ENCODE peak calls at places on chromosomes 2 and 18, in nine cellular contexts. One of them, this sample, is unnamed.

GRCh38 chr2:96930351-96931015 is 55.9 kb downstream of the FAM178B start:
- DNase-seq in HepG2: no peak
- DNase-seq in A549: no peak
- DNase-seq in HCT116: no peak
- DNase-seq in ovary: no peak
- DNase-seq in suprapubic skin: no peak
- DNase-seq in sigmoid colon: no peak
- DNase-seq in heart left ventricle: no peak
- DNase-seq in thyroid gland: no peak
- DNase-seq in this sample: no peak

GRCh38 chr2:143841935-143842334 is 678.0 kb downstream of the ZEB2 start:
- DNase-seq in HepG2: no peak
- DNase-seq in A549: peak; percentile 4
- DNase-seq in HCT116: no peak
- DNase-seq in ovary: no peak
- DNase-seq in suprapubic skin: no peak
- DNase-seq in sigmoid colon: no peak
- DNase-seq in heart left ventricle: no peak
- DNase-seq in thyroid gland: no peak
- DNase-seq in this sample: no peak

GRCh38 chr18:75218524-75218923 is 7.9 kb downstream of the TSHZ1 start:
- DNase-seq in HepG2: no peak
- DNase-seq in A549: no peak
- DNase-seq in HCT116: no peak
- DNase-seq in ovary: no peak
- DNase-seq in suprapubic skin: no peak
- DNase-seq in sigmoid colon: no peak
- DNase-seq in heart left ventricle: no peak
- DNase-seq in thyroid gland: no peak
- DNase-seq in this sample: no peak

GRCh38 chr18:10057808-10058791 is 144.3 kb downstream of the VAPA start:
- DNase-seq in HepG2: no peak
- DNase-seq in A549: peak; percentile 2
- DNase-seq in HCT116: no peak
- DNase-seq in ovary: no peak
- DNase-seq in suprapubic skin: no peak
- DNase-seq in sigmoid colon: no peak
- DNase-seq in heart left ventricle: no peak
- DNase-seq in thyroid gland: no peak
- DNase-seq in this sample: no peak

GRCh38 chr2:99488587-99488998 is 1.2 kb downstream of the REV1 start:
- DNase-seq in HepG2: peak; percentile 83
- DNase-seq in A549: peak; percentile 28
- DNase-seq in HCT116: no peak
- DNase-seq in ovary: no peak
- DNase-seq in suprapubic skin: no peak
- DNase-seq in sigmoid colon: no peak
- DNase-seq in heart left ventricle: no peak
- DNase-seq in thyroid gland: no peak
- DNase-seq in this sample: no peak

GRCh38 chr2:207167129-207167923 is 1.6 kb upstream of the KLF7 start:
- DNase-seq in HepG2: peak; percentile 23
- DNase-seq in A549: no peak
- DNase-seq in HCT116: no peak
- DNase-seq in ovary: no peak
- DNase-seq in suprapubic skin: no peak
- DNase-seq in sigmoid colon: no peak
- DNase-seq in heart left ventricle: no peak
- DNase-seq in thyroid gland: no peak
- DNase-seq in this sample: no peak

GRCh38 chr18:31596081-31596872 is 4.6 kb downstream of the TTR start:
- DNase-seq in HepG2: peak; percentile 67
- DNase-seq in A549: peak; percentile 5
- DNase-seq in HCT116: no peak
- DNase-seq in ovary: no peak
- DNase-seq in suprapubic skin: no peak
- DNase-seq in sigmoid colon: no peak
- DNase-seq in heart left ventricle: no peak
- DNase-seq in thyroid gland: no peak
- DNase-seq in this sample: no peak

GRCh38 chr2:164840930-164841718 is 499 bp downstream of the COBLL1 start:
- DNase-seq in HepG2: peak; percentile 82
- DNase-seq in A549: peak; percentile 79
- DNase-seq in HCT116: peak; percentile 46
- DNase-seq in ovary: peak; percentile 81
- DNase-seq in suprapubic skin: peak; percentile 73
- DNase-seq in sigmoid colon: peak; percentile 85
- DNase-seq in heart left ventricle: peak; percentile 88
- DNase-seq in thyroid gland: peak; percentile 87
- DNase-seq in this sample: peak; percentile 87

GRCh38 chr18:5890261-5890605 is 5.1 kb downstream of the TMEM200C start:
- DNase-seq in HepG2: peak; percentile 5
- DNase-seq in A549: no peak
- DNase-seq in HCT116: no peak
- DNase-seq in ovary: no peak
- DNase-seq in suprapubic skin: peak; percentile 62
- DNase-seq in sigmoid colon: no peak
- DNase-seq in heart left ventricle: peak; percentile 51
- DNase-seq in thyroid gland: peak; percentile 52
- DNase-seq in this sample: peak; percentile 49

GRCh38 chr2:25161055-25161781 is 7.2 kb downstream of the POMC start:
- DNase-seq in HepG2: no peak
- DNase-seq in A549: no peak
- DNase-seq in HCT116: no peak
- DNase-seq in ovary: peak; percentile 60
- DNase-seq in suprapubic skin: no peak
- DNase-seq in sigmoid colon: peak; percentile 79
- DNase-seq in heart left ventricle: peak; percentile 88
- DNase-seq in thyroid gland: peak; percentile 37
- DNase-seq in this sample: peak; percentile 75

GRCh38 chr2:98350411-98350810 is 4.2 kb downstream of the CNGA3 start:
- DNase-seq in HepG2: no peak
- DNase-seq in A549: no peak
- DNase-seq in HCT116: no peak
- DNase-seq in ovary: no peak
- DNase-seq in suprapubic skin: no peak
- DNase-seq in sigmoid colon: no peak
- DNase-seq in heart left ventricle: no peak
- DNase-seq in thyroid gland: no peak
- DNase-seq in this sample: no peak

GRCh38 chr2:161090401-161090800 is 69.8 kb upstream of the TANK start:
- DNase-seq in HepG2: no peak
- DNase-seq in A549: no peak
- DNase-seq in HCT116: no peak
- DNase-seq in ovary: no peak
- DNase-seq in suprapubic skin: no peak
- DNase-seq in sigmoid colon: no peak
- DNase-seq in heart left ventricle: no peak
- DNase-seq in thyroid gland: no peak
- DNase-seq in this sample: no peak

GRCh38 chr2:206642075-206643025 is at the start of gene FAM237A:
- DNase-seq in HepG2: peak; percentile 21
- DNase-seq in A549: peak; percentile 19
- DNase-seq in HCT116: peak; percentile 4
- DNase-seq in ovary: peak; percentile 22
- DNase-seq in suprapubic skin: no peak
- DNase-seq in sigmoid colon: no peak
- DNase-seq in heart left ventricle: peak; percentile 40
- DNase-seq in thyroid gland: peak; percentile 18
- DNase-seq in this sample: peak; percentile 50

GRCh38 chr2:3529316-3530025 is 10.1 kb upstream of the ADI1 start:
- DNase-seq in HepG2: no peak
- DNase-seq in A549: no peak
- DNase-seq in HCT116: no peak
- DNase-seq in ovary: no peak
- DNase-seq in suprapubic skin: no peak
- DNase-seq in sigmoid colon: no peak
- DNase-seq in heart left ventricle: no peak
- DNase-seq in thyroid gland: no peak
- DNase-seq in this sample: no peak

DNA sequence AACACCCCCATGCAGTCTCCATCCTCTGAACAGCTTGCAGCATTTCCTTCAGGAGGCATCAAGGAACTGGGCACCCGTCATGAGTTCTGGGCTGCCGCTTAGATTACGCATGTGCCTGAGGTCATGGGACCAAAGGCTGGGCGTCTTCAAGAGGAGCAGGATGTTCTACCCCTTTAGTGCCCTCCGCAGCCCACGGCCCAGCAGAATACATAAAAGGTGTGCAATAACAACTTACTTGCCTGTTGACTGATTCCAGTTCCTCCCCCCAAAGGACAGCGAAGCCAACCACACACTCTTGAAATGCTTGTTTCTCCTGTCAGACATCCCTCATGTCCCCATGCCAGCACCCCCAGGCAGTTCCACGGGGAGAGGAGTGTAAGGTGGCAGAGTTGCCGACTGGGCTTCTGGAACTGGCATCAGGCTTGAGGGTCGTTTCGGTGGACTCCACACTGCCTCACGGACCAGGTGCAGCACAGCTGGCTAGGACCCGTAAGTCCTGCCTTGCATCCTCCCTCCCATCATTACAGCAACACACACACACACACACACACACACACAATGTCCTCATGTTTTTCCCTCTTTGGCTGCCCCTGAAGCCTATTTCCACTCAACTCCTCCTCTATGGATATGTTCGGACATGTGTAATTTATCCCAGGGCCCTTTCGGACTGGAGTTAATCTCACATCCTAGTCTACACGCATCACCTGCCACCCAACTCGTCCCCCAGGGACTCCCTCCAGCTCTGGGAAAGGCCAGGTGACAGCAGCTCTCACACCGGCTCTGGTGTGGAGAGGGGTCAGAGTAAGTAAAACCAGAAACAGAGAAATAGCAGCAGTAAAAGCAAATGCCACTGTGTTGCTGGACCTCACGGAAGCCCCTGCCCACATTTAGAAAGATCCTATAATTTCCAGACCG is 200.7 kb downstream of the BCL11A start:
- DNase-seq in HepG2: no peak
- DNase-seq in A549: no peak
- DNase-seq in HCT116: no peak
- DNase-seq in ovary: no peak
- DNase-seq in suprapubic skin: no peak
- DNase-seq in sigmoid colon: no peak
- DNase-seq in heart left ventricle: no peak
- DNase-seq in thyroid gland: peak; percentile 78
- DNase-seq in this sample: no peak
- TF ChIP-seq POLR2A in HepG2: no peak
- TF ChIP-seq POLR2A in A549: no peak
- TF ChIP-seq POLR2A in HCT116: no peak
- TF ChIP-seq POLR2A in ovary: no peak
- TF ChIP-seq POLR2A in suprapubic skin: no peak
- TF ChIP-seq POLR2A in sigmoid colon: no peak
- TF ChIP-seq POLR2A in heart left ventricle: no peak
- TF ChIP-seq POLR2A in thyroid gland: peak; percentile 34
- TF ChIP-seq POLR2A in this sample: no peak

DNA sequence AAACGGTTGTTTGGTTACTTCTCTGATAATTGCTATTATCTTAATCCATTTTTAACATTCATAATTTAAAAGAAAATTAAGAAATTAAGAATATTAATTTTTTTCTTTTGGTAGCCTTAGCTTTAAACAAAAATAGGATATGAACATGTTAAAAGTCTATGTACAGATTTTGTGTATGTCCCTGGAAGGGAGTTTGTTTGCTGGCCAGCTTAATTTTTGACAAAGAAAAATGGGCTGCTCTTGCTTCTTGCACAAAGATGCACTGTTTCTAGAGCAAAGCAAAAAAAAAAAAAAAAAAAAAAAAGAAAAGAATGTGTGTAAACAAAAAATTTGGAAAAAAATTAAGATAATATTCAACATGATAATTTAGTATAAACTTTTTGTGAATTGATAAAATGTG is 1.3 kb downstream of the RFTN2 start:
- DNase-seq in HepG2: peak; percentile 14
- DNase-seq in A549: no peak
- DNase-seq in HCT116: no peak
- DNase-seq in ovary: no peak
- DNase-seq in suprapubic skin: no peak
- DNase-seq in sigmoid colon: no peak
- DNase-seq in heart left ventricle: no peak
- DNase-seq in thyroid gland: no peak
- DNase-seq in this sample: no peak
- H3K4me3 ChIP-seq in HepG2: no peak overlapping the region
- H3K4me3 ChIP-seq in A549: no peak overlapping the region
- H3K4me3 ChIP-seq in HCT116: no peak overlapping the region
- H3K4me3 ChIP-seq in ovary: no peak overlapping the region
- H3K4me3 ChIP-seq in suprapubic skin: peak overlapping the region; percentile 35
- H3K4me3 ChIP-seq in sigmoid colon: peak overlapping the region; percentile 37
- H3K4me3 ChIP-seq in heart left ventricle: no peak overlapping the region
- H3K4me3 ChIP-seq in thyroid gland: no peak overlapping the region
- H3K4me3 ChIP-seq in this sample: no peak overlapping the region

GRCh38 chr2:54664238-54664786 is 59.1 kb upstream of the EML6 start:
- DNase-seq in HepG2: no peak
- DNase-seq in A549: no peak
- DNase-seq in HCT116: no peak
- DNase-seq in ovary: no peak
- DNase-seq in suprapubic skin: no peak
- DNase-seq in sigmoid colon: no peak
- DNase-seq in heart left ventricle: no peak
- DNase-seq in thyroid gland: no peak
- DNase-seq in this sample: no peak

GRCh38 chr2:54660752-54661151 is 62.7 kb upstream of the EML6 start:
- DNase-seq in HepG2: no peak
- DNase-seq in A549: no peak
- DNase-seq in HCT116: no peak
- DNase-seq in ovary: no peak
- DNase-seq in suprapubic skin: no peak
- DNase-seq in sigmoid colon: no peak
- DNase-seq in heart left ventricle: no peak
- DNase-seq in thyroid gland: no peak
- DNase-seq in this sample: no peak

GRCh38 chr2:54666131-54666637 is 57.3 kb upstream of the EML6 start:
- DNase-seq in HepG2: peak; percentile 37
- DNase-seq in A549: peak; percentile 30
- DNase-seq in HCT116: no peak
- DNase-seq in ovary: no peak
- DNase-seq in suprapubic skin: no peak
- DNase-seq in sigmoid colon: peak; percentile 89
- DNase-seq in heart left ventricle: no peak
- DNase-seq in thyroid gland: peak; percentile 76
- DNase-seq in this sample: no peak

GRCh38 chr2:54665436-54665856 is 58.0 kb upstream of the EML6 start:
- DNase-seq in HepG2: peak; percentile 76
- DNase-seq in A549: peak; percentile 73
- DNase-seq in HCT116: peak; percentile 32
- DNase-seq in ovary: no peak
- DNase-seq in suprapubic skin: no peak
- DNase-seq in sigmoid colon: no peak
- DNase-seq in heart left ventricle: no peak
- DNase-seq in thyroid gland: peak; percentile 47
- DNase-seq in this sample: peak; percentile 67

GRCh38 chr2:54663424-54664030 is 59.9 kb upstream of the EML6 start:
- DNase-seq in HepG2: peak; percentile 42
- DNase-seq in A549: no peak
- DNase-seq in HCT116: no peak
- DNase-seq in ovary: no peak
- DNase-seq in suprapubic skin: no peak
- DNase-seq in sigmoid colon: no peak
- DNase-seq in heart left ventricle: no peak
- DNase-seq in thyroid gland: no peak
- DNase-seq in this sample: no peak
- TF ChIP-seq POLR2A in HepG2: no peak
- TF ChIP-seq POLR2A in A549: no peak
- TF ChIP-seq POLR2A in HCT116: no peak
- TF ChIP-seq POLR2A in ovary: no peak
- TF ChIP-seq POLR2A in suprapubic skin: no peak
- TF ChIP-seq POLR2A in sigmoid colon: no peak
- TF ChIP-seq POLR2A in heart left ventricle: no peak
- TF ChIP-seq POLR2A in thyroid gland: no peak
- TF ChIP-seq POLR2A in this sample: no peak

GRCh38 chr2:221767106-221767878 is 195.2 kb upstream of the EPHA4 start:
- DNase-seq in HepG2: no peak
- DNase-seq in A549: no peak
- DNase-seq in HCT116: no peak
- DNase-seq in ovary: no peak
- DNase-seq in suprapubic skin: no peak
- DNase-seq in sigmoid colon: no peak
- DNase-seq in heart left ventricle: no peak
- DNase-seq in thyroid gland: no peak
- DNase-seq in this sample: no peak
- H3K4me3 ChIP-seq in HepG2: no peak overlapping the region
- H3K4me3 ChIP-seq in A549: no peak overlapping the region
- H3K4me3 ChIP-seq in HCT116: no peak overlapping the region
- H3K4me3 ChIP-seq in ovary: no peak overlapping the region
- H3K4me3 ChIP-seq in suprapubic skin: no peak overlapping the region
- H3K4me3 ChIP-seq in sigmoid colon: no peak overlapping the region
- H3K4me3 ChIP-seq in heart left ventricle: no peak overlapping the region
- H3K4me3 ChIP-seq in thyroid gland: no peak overlapping the region
- H3K4me3 ChIP-seq in this sample: no peak overlapping the region